ENCODE peak calls at places on chromosomes 7 and 10, in seven cellular contexts. Q is esophagus squamous epithelium, J is IMR-90, U is PC-9, Y is mucosa of descending colon, O is spleen, Z is adrenal gland. F is an unnamed sample.

GRCh38 chr7:24406053-24406561 is 122.1 kb downstream of the NPY start:
- DNase-seq in Q (no peak), Y (no peak), U (no peak), Z (no peak), J (no peak), O (no peak), F (no peak)

GRCh38 chr7:111835066-111835465 is 272.8 kb upstream of the IMMP2L start:
- DNase-seq in Y (no peak), Z (no peak), Q (no peak), O (no peak), J (peak; percentile 89), U (no peak), F (no peak)

GRCh38 chr10:62056660-62057059 is 155.2 kb downstream of the ARID5B start:
- DNase-seq in O (no peak), Q (no peak), U (no peak), Y (no peak), Z (no peak), J (no peak), F (no peak)

GRCh38 chr7:10703981-10704380 is 269.7 kb upstream of the PHF14 start:
- DNase-seq in Y (no peak), J (no peak), Q (no peak), U (no peak), O (no peak), Z (no peak), F (no peak)

GRCh38 chr10:45425628-45426563 is 51.9 kb downstream of the ALOX5 start:
- DNase-seq in O (peak; percentile 69), J (no peak), Z (no peak), Q (no peak), Y (no peak), U (peak; percentile 75), F (no peak)

GRCh38 chr10:14603539-14604102 is 171.1 kb downstream of the FAM107B start:
- DNase-seq in Y (no peak), J (no peak), Z (no peak), O (peak; percentile 87), Q (no peak), U (no peak), F (no peak)

GRCh38 chr7:103065666-103066065 is 8.9 kb downstream of the FBXL13 start:
- DNase-seq in O (peak; percentile 82), Z (no peak), Y (peak; percentile 39), U (peak; percentile 23), Q (no peak), J (peak; percentile 30), F (no peak)

GRCh38 chr7:134737561-134738353 is 41.7 kb upstream of the CALD1 start:
- DNase-seq in Z (no peak), Q (no peak), Y (no peak), U (no peak), J (peak; percentile 83), O (no peak), F (no peak)

GRCh38 chr10:117653170-117653515 is 110.6 kb downstream of the EMX2 start:
- DNase-seq in Z (no peak), J (peak; percentile 60), Y (no peak), O (no peak), Q (no peak), U (no peak), F (no peak)

GRCh38 chr7:116851175-116851574 is 11.2 kb upstream of the CAPZA2 start:
- DNase-seq in Y (no peak), O (no peak), U (no peak), Z (no peak), J (no peak), Q (no peak), F (no peak)

GRCh38 chr10:1107679-1108078 is 51.5 kb downstream of the WDR37 start:
- DNase-seq in U (no peak), O (no peak), Q (no peak), Z (no peak), J (no peak), Y (peak; percentile 82), F (no peak)

GRCh38 chr7:44398506-44398905 is 73.1 kb upstream of the CAMK2B start:
- DNase-seq in Q (no peak), Z (no peak), O (no peak), J (no peak), Y (no peak), U (no peak), F (peak; percentile 36)

GRCh38 chr7:5382281-5383041 is 41.2 kb downstream of the TNRC18 start:
- DNase-seq in Y (peak; percentile 20), Z (no peak), U (no peak), O (no peak), Q (no peak), J (peak; percentile 15), F (peak; percentile 32)

GRCh38 chr10:3090388-3090787 is 23.0 kb downstream of the PFKP start:
- DNase-seq in J (no peak), Z (no peak), O (no peak), Q (no peak), U (no peak), Y (no peak), F (no peak)

GRCh38 chr10:49539320-49539885 is 482 bp upstream of the ERCC6 start:
- DNase-seq in O (peak; percentile 90), Z (peak; percentile 28), Q (no peak), U (peak; percentile 62), J (peak; percentile 52), Y (peak; percentile 60), F (no peak)

GRCh38 chr7:129889133-129889854 is 63.5 kb downstream of the UBE2H start:
- DNase-seq in Q (no peak), J (peak; percentile 17), U (no peak), O (no peak), Z (no peak), Y (no peak), F (no peak)

GRCh38 chr10:1589257-1589656 is 148.1 kb downstream of the ADARB2 start:
- DNase-seq in O (no peak), Z (no peak), U (no peak), Y (no peak), Q (no peak), J (no peak), F (no peak)

GRCh38 chr7:46603780-46604725 is 683.0 kb upstream of the IGFBP3 start:
- DNase-seq in Q (no peak), Z (peak; percentile 25), J (peak; percentile 33), O (peak; percentile 78), Y (peak; percentile 47), U (no peak), F (peak; percentile 92)

GRCh38 chr7:33862946-33863814 is 42.2 kb upstream of the BMPER start:
- DNase-seq in J (no peak), Q (no peak), O (no peak), Z (no peak), Y (no peak), U (no peak), F (peak; percentile 28)

GRCh38 chr7:90224204-90224603 is 12.7 kb downstream of the STEAP2 start:
- DNase-seq in O (no peak), U (no peak), Y (no peak), Q (no peak), Z (no peak), J (no peak), F (no peak)

GRCh38 chr7:47045169-47045568 is 536.7 kb downstream of the TNS3 start:
- DNase-seq in Z (no peak), Q (no peak), J (no peak), Y (peak; percentile 9), O (no peak), U (no peak), F (peak; percentile 39)

GRCh38 chr7:35379481-35379880 is 125.6 kb upstream of the TBX20 start:
- DNase-seq in Q (no peak), J (no peak), Y (peak; percentile 21), U (no peak), O (no peak), Z (no peak), F (no peak)

GRCh38 chr7:99193527-99194214 is 14.2 kb downstream of the KPNA7 start:
- DNase-seq in O (peak; percentile 3), J (peak; percentile 64), Q (no peak), Y (no peak), U (no peak), Z (no peak), F (no peak)

GRCh38 chr10:660980-661890 is 28.2 kb downstream of the DIP2C start:
- DNase-seq in Y (peak; percentile 66), J (no peak), O (no peak), U (no peak), Z (no peak), Q (no peak), F (no peak)

GRCh38 chr7:92560602-92561001 is 29.6 kb downstream of the FAM133B start:
- DNase-seq in U (no peak), Q (no peak), O (no peak), J (peak; percentile 15), Z (no peak), Y (no peak), F (no peak)
- TF ChIP-seq CTCF in U (no peak), Q (no peak), O (no peak), J (no peak), Z (no peak), Y (no peak), F (no peak)

GRCh38 chr7:154743211-154743610 is 259.7 kb downstream of the PAXIP1 start:
- DNase-seq in U (no peak), O (no peak), Y (no peak), J (no peak), Q (no peak), Z (no peak), F (no peak)
- H3K9me3 ChIP-seq in U (no peaks in the 10 kb centered on the region), O (no peaks in the 10 kb centered on the region), Y (no peaks in the 10 kb centered on the region), J (peaks cover 41% of the 10 kb centered on the region), Q (peaks cover 2% of the 10 kb centered on the region), Z (no peaks in the 10 kb centered on the region), F (no peaks in the 10 kb centered on the region)

GRCh38 chr7:141979611-141980010 is 6.0 kb upstream of the TAS2R38 start:
- DNase-seq in O (no peak), J (no peak), Y (no peak), U (no peak), Q (no peak), Z (no peak), F (no peak)

GRCh38 chr7:141978351-141978750 is 4.8 kb upstream of the TAS2R38 start:
- DNase-seq in U (no peak), J (no peak), Z (no peak), O (no peak), Q (no peak), Y (no peak), F (no peak)

GRCh38 chr7:141974831-141975230 is 1.3 kb upstream of the TAS2R38 start:
- DNase-seq in Y (peak; percentile 74), U (peak; percentile 40), J (no peak), O (no peak), Z (no peak), Q (no peak), F (no peak)

GRCh38 chr7:141975806-141976523 is 2.4 kb upstream of the TAS2R38 start:
- DNase-seq in Q (no peak), J (no peak), Y (peak; percentile 87), O (peak; percentile 93), Z (peak; percentile 65), U (peak; percentile 86), F (peak; percentile 18)

GRCh38 chr7:141976524-141977245 is 3.1 kb upstream of the TAS2R38 start:
- DNase-seq in Y (no peak), U (peak; percentile 10), Z (no peak), Q (no peak), O (no peak), J (no peak), F (no peak)
- TF ChIP-seq CTCF in Y (no peak), U (no peak), Z (no peak), Q (no peak), O (no peak), J (no peak), F (no peak)

GRCh38 chr7:54189330-54189729 is 352.8 kb upstream of the VSTM2A start:
- DNase-seq in Q (no peak), J (no peak), Z (no peak), O (no peak), Y (no peak), U (no peak), F (no peak)
- H3K9me3 ChIP-seq in Q (no peaks in the 10 kb centered on the region), J (peaks cover 9% of the 10 kb centered on the region), Z (no peaks in the 10 kb centered on the region), O (peaks cover 35% of the 10 kb centered on the region), Y (no peaks in the 10 kb centered on the region), U (no peaks in the 10 kb centered on the region), F (no peaks in the 10 kb centered on the region)

GRCh38 chr10:4267084-4267774 is 482.2 kb upstream of the KLF6 start:
- DNase-seq in Z (no peak), U (no peak), O (no peak), Q (no peak), J (peak; percentile 32), Y (peak; percentile 28), F (no peak)
- TF ChIP-seq CTCF in Z (no peak), U (peak; percentile 29), O (no peak), Q (peak; percentile 24), J (peak; percentile 26), Y (no peak), F (no peak)

F was measured in uterus.